ENCODE peak calls at places on chromosomes 16 and 17, in seven cellular contexts. F is uterus, G is adrenal gland, W is K562, N is breast epithelium, J is prostate gland, U is A549. M is an unnamed sample.

GRCh38 chr17:35934760-35935159 is 4.2 kb upstream of the RDM1 start:
- DNase-seq in G (peak; percentile 76), F (peak; percentile 17), J (no peak), W (no peak), U (no peak), N (no peak), M (no peak)

GRCh38 chr17:72173475-72174116 is 52.8 kb downstream of the SOX9 start:
- DNase-seq in U (no peak), F (no peak), N (no peak), W (no peak), J (no peak), G (no peak), M (no peak)

GRCh38 chr16:71339481-71340171 is 18.9 kb upstream of the CALB2 start:
- DNase-seq in U (no peak), J (no peak), N (no peak), W (no peak), G (no peak), F (no peak), M (no peak)

GRCh38 chr16:1788095-1788707 is 5.3 kb downstream of the IGFALS start:
- DNase-seq in N (no peak), F (peak; percentile 13), G (peak; percentile 20), U (no peak), J (no peak), W (no peak), M (no peak)

GRCh38 chr17:628089-628488 is 86.5 kb downstream of the VPS53 start:
- DNase-seq in W (no peak), F (no peak), N (no peak), J (no peak), G (no peak), U (no peak), M (no peak)

GRCh38 chr17:33389506-33390141 is 96.5 kb upstream of the ASIC2 start:
- DNase-seq in F (no peak), W (no peak), N (no peak), U (no peak), J (no peak), G (no peak), M (no peak)

GRCh38 chr17:74243013-74243755 is 29.8 kb downstream of the TTYH2 start:
- DNase-seq in F (no peak), J (no peak), N (no peak), W (no peak), G (peak; percentile 56), U (no peak), M (peak; percentile 75)

GRCh38 chr17:41666708-41667279 is 21.9 kb upstream of the EIF1 start:
- DNase-seq in W (peak; percentile 83), N (peak; percentile 89), J (peak; percentile 67), U (peak; percentile 96), F (peak; percentile 87), G (peak; percentile 89), M (peak; percentile 77)

GRCh38 chr17:4161179-4161559 is 18.2 kb downstream of the CYB5D2 start:
- DNase-seq in F (no peak), G (peak; percentile 78), J (peak; percentile 75), U (peak; percentile 98), W (no peak), N (peak; percentile 81), M (no peak)

GRCh38 chr16:82748026-82748425 is 121.3 kb downstream of the CDH13 start:
- DNase-seq in W (no peak), J (no peak), F (no peak), N (no peak), U (no peak), G (no peak), M (peak; percentile 75)

GRCh38 chr17:29292071-29292991 is 1.6 kb downstream of the NUFIP2 start:
- DNase-seq in N (peak; percentile 55), W (peak; percentile 85), U (peak; percentile 45), J (peak; percentile 66), G (peak; percentile 72), F (peak; percentile 70), M (peak; percentile 77)

GRCh38 chr17:35889818-35890773 is 9.9 kb upstream of the CCL5 start:
- DNase-seq in F (no peak), W (no peak), J (no peak), G (peak; percentile 63), N (no peak), U (no peak), M (no peak)

GRCh38 chr16:56424791-56425438 is 430 bp downstream of the AMFR start:
- DNase-seq in W (peak; percentile 79), F (peak; percentile 46), J (peak; percentile 8), U (peak; percentile 21), G (peak; percentile 51), N (no peak), M (peak; percentile 46)

GRCh38 chr17:47820023-47820789 is 1.4 kb downstream of the OSBPL7 start:
- DNase-seq in N (no peak), J (no peak), G (no peak), F (no peak), W (peak; percentile 73), U (no peak), M (peak; percentile 51)
- H3K27ac ChIP-seq in N (no peak overlapping the region), J (no peak overlapping the region), G (no peak overlapping the region), F (no peak overlapping the region), W (peak overlapping the region; percentile 76), U (no peak overlapping the region), M (no peak overlapping the region)

DNA sequence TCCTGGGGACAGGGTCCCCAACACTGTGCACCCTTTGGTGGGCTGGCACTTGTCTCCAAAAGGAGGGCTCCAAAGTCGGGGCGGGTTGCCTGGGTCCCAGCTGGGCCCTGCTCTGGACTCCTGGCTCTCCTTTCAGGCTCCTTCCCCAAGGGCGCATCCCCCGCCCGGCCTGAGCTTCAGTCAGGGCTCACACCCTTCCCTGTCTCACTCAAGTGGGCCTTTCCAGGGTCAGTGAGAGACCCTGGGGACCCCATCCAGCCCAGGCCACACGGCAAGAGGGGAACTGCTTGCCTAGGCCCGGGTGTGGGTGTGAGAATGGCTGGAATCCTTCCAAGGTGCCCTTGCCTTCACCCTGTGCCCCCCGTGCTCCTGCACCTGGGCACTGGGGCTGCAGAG is 41.8 kb upstream of the SLC38A10 start:
- DNase-seq in F (no peak), J (no peak), U (no peak), N (no peak), W (no peak), G (peak; percentile 29), M (no peak)
- H3K4me1 ChIP-seq in F (peaks cover 21% of the 10 kb centered on the region), J (peaks cover 22% of the 10 kb centered on the region), U (peaks cover 76% of the 10 kb centered on the region), N (peaks cover 25% of the 10 kb centered on the region), W (peaks cover 3% of the 10 kb centered on the region), G (peaks cover 33% of the 10 kb centered on the region), M (peaks cover 8% of the 10 kb centered on the region)

GRCh38 chr16:4957420-4957719 is 760 bp upstream of the SEC14L5 start:
- DNase-seq in N (no peak), J (no peak), G (no peak), F (no peak), W (no peak), U (no peak), M (no peak)
- TF ChIP-seq POLR2A in N (no peak), J (no peak), G (no peak), F (no peak), W (no peak), U (no peak), M (no peak)

DNA sequence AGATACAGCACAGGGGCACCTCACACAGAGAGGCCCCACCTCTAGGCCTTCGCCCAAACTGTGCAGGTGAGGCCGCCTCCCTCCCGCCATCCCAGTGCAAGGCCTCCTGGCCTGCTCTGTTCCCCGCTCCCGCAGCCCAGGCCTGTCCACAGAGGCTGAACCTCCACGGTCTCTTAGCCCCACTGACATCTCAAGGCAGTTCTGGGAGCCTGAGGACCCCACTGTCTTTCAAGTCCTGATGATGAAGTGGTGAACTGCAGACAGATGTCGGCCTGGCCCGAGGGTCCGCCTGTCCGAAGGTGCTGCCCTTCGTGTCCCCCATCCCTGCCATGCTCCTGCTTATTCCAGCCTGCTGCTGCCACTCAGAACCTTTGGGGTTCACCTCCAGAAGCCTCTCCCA is 32.3 kb downstream of the ENGASE start:
- DNase-seq in J (no peak), W (no peak), N (no peak), U (no peak), F (no peak), G (no peak), M (no peak)
- H3K27ac ChIP-seq in J (no peak overlapping the region), W (no peak overlapping the region), N (no peak overlapping the region), U (no peak overlapping the region), F (no peak overlapping the region), G (no peak overlapping the region), M (no peak overlapping the region)

DNA sequence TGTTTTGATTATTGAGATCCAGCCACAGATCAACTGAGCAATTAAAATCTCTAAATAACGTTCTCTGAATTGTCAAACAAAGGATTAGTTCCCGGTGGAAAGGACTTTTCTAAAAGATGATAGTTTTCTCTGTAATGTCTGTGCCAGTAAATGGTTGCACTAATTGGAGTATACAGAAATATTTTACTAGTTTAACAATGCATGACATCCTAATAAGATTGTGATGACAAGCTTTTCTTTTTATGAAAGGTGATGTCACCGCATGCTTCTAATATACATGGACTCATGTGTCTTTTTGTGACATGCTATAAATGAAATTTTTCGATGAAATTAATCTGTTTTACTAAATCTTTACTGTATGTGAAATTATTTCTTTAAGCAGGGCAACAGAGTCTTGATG is 211.1 kb downstream of the IRX3 start:
- DNase-seq in W (no peak), U (no peak), F (no peak), J (no peak), G (no peak), N (no peak), M (no peak)
- H3K4me1 ChIP-seq in W (no peaks in the 10 kb centered on the region), U (peaks cover 50% of the 10 kb centered on the region), F (no peaks in the 10 kb centered on the region), J (no peaks in the 10 kb centered on the region), G (no peaks in the 10 kb centered on the region), N (peaks cover 6% of the 10 kb centered on the region), M (no peaks in the 10 kb centered on the region)

DNA sequence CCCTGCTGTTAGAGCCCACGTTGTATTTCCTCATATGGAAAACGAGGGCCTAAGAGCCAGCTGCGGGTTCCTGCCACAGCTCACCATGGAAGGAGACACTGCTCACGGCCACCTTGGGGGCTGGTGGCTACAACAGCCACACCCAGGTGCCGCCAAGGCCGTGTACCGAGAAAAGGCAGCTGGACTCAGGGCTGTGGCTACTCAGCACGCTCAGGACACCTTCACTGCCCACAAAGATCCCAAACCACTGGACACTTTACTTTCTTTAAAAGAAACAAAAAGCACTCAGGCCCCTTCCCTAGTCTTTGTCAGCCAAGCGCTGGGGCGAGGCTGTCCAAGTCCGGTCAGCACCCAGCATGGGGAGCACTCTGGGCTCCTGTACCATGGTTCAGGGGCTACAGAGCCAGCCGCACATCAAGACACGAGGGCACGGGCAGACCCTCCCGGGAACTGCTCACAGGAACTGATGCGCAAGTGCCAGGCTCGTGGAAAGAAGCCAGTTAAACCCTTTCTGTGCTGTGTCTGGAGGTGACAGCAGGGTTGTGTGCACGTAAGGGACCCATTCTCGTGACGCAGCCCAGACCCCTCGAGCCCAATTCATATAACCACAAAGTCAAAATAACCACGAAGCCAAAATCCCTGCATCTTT is 18.5 kb downstream of the SLC16A3 start:
- DNase-seq in W (no peak), G (peak; percentile 50), J (no peak), N (no peak), F (no peak), U (no peak), M (peak; percentile 42)
- TF ChIP-seq POLR2A in W (no peak), G (no peak), J (no peak), N (no peak), F (no peak), U (no peak), M (no peak)